ENCODE peak calls at places on chromosomes 11 and 22, in seven cellular contexts. One of them, this sample, is unnamed.
A peak's percentile ranks its signal among the peaks of the same experiment; 100 is the strongest.

GRCh38 chr11:17633279-17633986 is 85.9 kb upstream of the MYOD1 start:
- DNase-seq in heart right ventricle: no peak
- DNase-seq in body of pancreas: no peak
- DNase-seq in AG04450: no peak
- DNase-seq in HCT116: no peak
- DNase-seq in astrocyte of the cerebellum: no peak
- DNase-seq in SK-N-SH: peak; percentile 15
- DNase-seq in this sample: no peak

GRCh38 chr11:47714554-47715081 is 551 bp downstream of the AGBL2 start:
- DNase-seq in heart right ventricle: no peak
- DNase-seq in body of pancreas: no peak
- DNase-seq in AG04450: no peak
- DNase-seq in HCT116: no peak
- DNase-seq in astrocyte of the cerebellum: no peak
- DNase-seq in SK-N-SH: no peak
- DNase-seq in this sample: no peak

GRCh38 chr11:111373590-111373989 is 5.5 kb downstream of the POU2AF1 start:
- DNase-seq in heart right ventricle: no peak
- DNase-seq in body of pancreas: no peak
- DNase-seq in AG04450: no peak
- DNase-seq in HCT116: no peak
- DNase-seq in astrocyte of the cerebellum: no peak
- DNase-seq in SK-N-SH: no peak
- DNase-seq in this sample: no peak

GRCh38 chr11:59427068-59427382 is 812 bp upstream of the OR5A2 start:
- DNase-seq in heart right ventricle: no peak
- DNase-seq in body of pancreas: no peak
- DNase-seq in AG04450: no peak
- DNase-seq in HCT116: no peak
- DNase-seq in astrocyte of the cerebellum: no peak
- DNase-seq in SK-N-SH: no peak
- DNase-seq in this sample: no peak

GRCh38 chr11:65417702-65418430 is 4.7 kb upstream of the NEAT1 start:
- DNase-seq in heart right ventricle: peak; percentile 65
- DNase-seq in body of pancreas: peak; percentile 57
- DNase-seq in AG04450: no peak
- DNase-seq in HCT116: no peak
- DNase-seq in astrocyte of the cerebellum: no peak
- DNase-seq in SK-N-SH: peak; percentile 41
- DNase-seq in this sample: no peak

GRCh38 chr11:46160100-46160499 is 38.8 kb upstream of the PHF21A start:
- DNase-seq in heart right ventricle: no peak
- DNase-seq in body of pancreas: peak; percentile 2
- DNase-seq in AG04450: no peak
- DNase-seq in HCT116: no peak
- DNase-seq in astrocyte of the cerebellum: no peak
- DNase-seq in SK-N-SH: no peak
- DNase-seq in this sample: no peak

GRCh38 chr11:128532571-128533091 is 54.7 kb downstream of the ETS1 start:
- DNase-seq in heart right ventricle: no peak
- DNase-seq in body of pancreas: no peak
- DNase-seq in AG04450: no peak
- DNase-seq in HCT116: no peak
- DNase-seq in astrocyte of the cerebellum: no peak
- DNase-seq in SK-N-SH: no peak
- DNase-seq in this sample: no peak

GRCh38 chr11:75371930-75372876 is 20.7 kb upstream of the ARRB1 start:
- DNase-seq in heart right ventricle: no peak
- DNase-seq in body of pancreas: no peak
- DNase-seq in AG04450: no peak
- DNase-seq in HCT116: no peak
- DNase-seq in astrocyte of the cerebellum: no peak
- DNase-seq in SK-N-SH: no peak
- DNase-seq in this sample: no peak

GRCh38 chr11:86726118-86726748 is 53.8 kb upstream of the ME3 start:
- DNase-seq in heart right ventricle: no peak
- DNase-seq in body of pancreas: no peak
- DNase-seq in AG04450: no peak
- DNase-seq in HCT116: peak; percentile 61
- DNase-seq in astrocyte of the cerebellum: no peak
- DNase-seq in SK-N-SH: no peak
- DNase-seq in this sample: no peak

GRCh38 chr11:11531127-11531526 is 90.7 kb downstream of the GALNT18 start:
- DNase-seq in heart right ventricle: no peak
- DNase-seq in body of pancreas: no peak
- DNase-seq in AG04450: no peak
- DNase-seq in HCT116: no peak
- DNase-seq in astrocyte of the cerebellum: no peak
- DNase-seq in SK-N-SH: peak; percentile 32
- DNase-seq in this sample: no peak

GRCh38 chr22:33163815-33164214 is 105.6 kb upstream of the SYN3 start:
- DNase-seq in heart right ventricle: no peak
- DNase-seq in body of pancreas: no peak
- DNase-seq in AG04450: no peak
- DNase-seq in HCT116: no peak
- DNase-seq in astrocyte of the cerebellum: no peak
- DNase-seq in SK-N-SH: no peak
- DNase-seq in this sample: no peak

GRCh38 chr11:442611-443081 is 835 bp upstream of the ANO9 start:
- DNase-seq in heart right ventricle: no peak
- DNase-seq in body of pancreas: no peak
- DNase-seq in AG04450: no peak
- DNase-seq in HCT116: no peak
- DNase-seq in astrocyte of the cerebellum: no peak
- DNase-seq in SK-N-SH: peak; percentile 80
- DNase-seq in this sample: no peak

GRCh38 chr11:59263225-59263894 is 50.6 kb upstream of the MPEG1 start:
- DNase-seq in heart right ventricle: no peak
- DNase-seq in body of pancreas: peak; percentile 55
- DNase-seq in AG04450: no peak
- DNase-seq in HCT116: peak; percentile 7
- DNase-seq in astrocyte of the cerebellum: no peak
- DNase-seq in SK-N-SH: no peak
- DNase-seq in this sample: no peak

GRCh38 chr22:35209203-35209602 is 48.1 kb upstream of the HMGXB4 start:
- DNase-seq in heart right ventricle: no peak
- DNase-seq in body of pancreas: no peak
- DNase-seq in AG04450: no peak
- DNase-seq in HCT116: no peak
- DNase-seq in astrocyte of the cerebellum: no peak
- DNase-seq in SK-N-SH: no peak
- DNase-seq in this sample: no peak

GRCh38 chr11:128400382-128401203 is 186.8 kb downstream of the ETS1 start:
- DNase-seq in heart right ventricle: no peak
- DNase-seq in body of pancreas: no peak
- DNase-seq in AG04450: no peak
- DNase-seq in HCT116: no peak
- DNase-seq in astrocyte of the cerebellum: no peak
- DNase-seq in SK-N-SH: peak; percentile 44
- DNase-seq in this sample: peak; percentile 69

GRCh38 chr11:16881074-16881709 is 133.0 kb downstream of the PLEKHA7 start:
- DNase-seq in heart right ventricle: peak; percentile 58
- DNase-seq in body of pancreas: peak; percentile 79
- DNase-seq in AG04450: no peak
- DNase-seq in HCT116: no peak
- DNase-seq in astrocyte of the cerebellum: peak; percentile 55
- DNase-seq in SK-N-SH: no peak
- DNase-seq in this sample: no peak

DNA sequence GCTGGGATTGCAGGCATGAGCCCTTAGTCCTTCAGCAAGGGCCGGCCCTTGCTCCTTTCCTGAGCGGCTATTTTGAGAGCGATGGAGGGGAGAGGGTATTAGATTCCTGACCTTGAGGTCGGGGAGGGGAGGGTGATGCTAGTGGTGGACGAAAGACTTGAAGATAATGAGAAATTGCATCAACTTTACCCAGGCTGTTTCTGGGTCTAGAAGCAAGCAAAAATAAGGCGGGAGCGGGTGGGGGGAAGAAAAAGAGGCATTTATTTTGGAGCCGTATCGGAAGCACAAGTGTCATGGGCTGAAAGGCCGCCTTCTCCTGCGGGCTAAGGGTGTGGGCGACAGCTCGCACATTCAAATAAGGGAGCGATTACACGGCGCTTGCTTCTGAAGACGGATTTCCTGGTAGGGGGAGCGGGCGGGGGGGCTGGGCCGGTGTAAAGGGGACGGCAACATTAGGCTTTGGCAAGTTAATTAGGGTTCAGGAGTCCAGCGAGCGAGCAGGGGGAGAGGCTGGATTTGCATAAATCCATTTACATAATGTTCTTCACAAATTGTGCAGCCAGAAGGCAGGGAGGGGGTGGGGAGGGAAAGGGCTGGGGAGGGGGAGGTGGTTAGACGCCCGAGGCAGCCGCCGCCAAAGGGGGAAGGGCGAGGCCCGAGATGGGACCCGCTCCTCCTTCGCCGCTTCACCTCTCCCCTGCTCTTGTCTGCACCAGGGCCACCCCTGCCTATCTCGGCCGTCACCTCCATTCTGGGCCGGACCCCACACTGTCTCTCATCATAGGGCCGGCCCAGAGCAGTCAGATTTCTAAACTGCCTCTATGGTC is 245.9 kb downstream of the MIAT start:
- DNase-seq in heart right ventricle: no peak
- DNase-seq in body of pancreas: no peak
- DNase-seq in AG04450: no peak
- DNase-seq in HCT116: no peak
- DNase-seq in astrocyte of the cerebellum: no peak
- DNase-seq in SK-N-SH: no peak
- DNase-seq in this sample: no peak
- H3K4me3 ChIP-seq in heart right ventricle: no peak overlapping the region
- H3K4me3 ChIP-seq in body of pancreas: no peak overlapping the region
- H3K4me3 ChIP-seq in AG04450: no peak overlapping the region
- H3K4me3 ChIP-seq in HCT116: no peak overlapping the region
- H3K4me3 ChIP-seq in astrocyte of the cerebellum: no peak overlapping the region
- H3K4me3 ChIP-seq in SK-N-SH: no peak overlapping the region
- H3K4me3 ChIP-seq in this sample: no peak overlapping the region

GRCh38 chr11:34104680-34105078 is 750 bp upstream of the NAT10 start:
- DNase-seq in heart right ventricle: no peak
- DNase-seq in body of pancreas: no peak
- DNase-seq in AG04450: no peak
- DNase-seq in HCT116: no peak
- DNase-seq in astrocyte of the cerebellum: no peak
- DNase-seq in SK-N-SH: no peak
- DNase-seq in this sample: no peak
- TF ChIP-seq CTCF in heart right ventricle: no peak
- TF ChIP-seq CTCF in body of pancreas: no peak
- TF ChIP-seq CTCF in AG04450: no peak
- TF ChIP-seq CTCF in HCT116: no peak
- TF ChIP-seq CTCF in astrocyte of the cerebellum: no peak
- TF ChIP-seq CTCF in SK-N-SH: no peak
- TF ChIP-seq CTCF in this sample: no peak

DNA sequence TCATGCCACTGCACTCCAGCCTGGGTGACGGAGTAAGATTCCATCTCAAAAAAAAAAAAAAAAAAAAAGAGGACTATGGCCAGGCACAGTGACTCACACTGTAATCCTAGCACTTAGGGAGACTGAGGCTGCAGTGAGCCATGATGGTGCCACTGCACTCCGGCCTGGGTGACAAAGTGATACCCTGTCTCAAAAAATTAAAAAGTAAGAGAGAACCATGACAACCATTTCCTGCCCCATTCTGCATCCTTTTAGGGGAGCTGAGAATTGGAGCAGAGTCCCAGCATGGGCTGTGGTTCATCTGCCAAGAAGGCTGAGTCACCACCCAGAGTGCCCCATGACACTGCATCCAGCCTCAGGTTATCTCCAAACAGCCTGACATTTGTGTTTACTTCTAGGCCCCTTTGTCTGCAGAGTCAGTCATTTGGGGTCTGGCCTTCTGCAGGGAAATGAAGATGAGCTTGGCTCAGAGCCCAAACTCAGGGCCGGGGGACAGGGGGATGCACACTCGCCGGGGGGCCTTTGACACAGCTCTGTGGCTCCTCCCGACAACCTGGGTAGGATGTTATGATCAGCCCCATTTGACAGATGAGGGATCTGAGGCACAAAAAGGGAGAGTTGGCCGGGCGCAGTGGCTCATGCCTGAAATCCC is 4.7 kb downstream of the CSDC2 start:
- DNase-seq in heart right ventricle: no peak
- DNase-seq in body of pancreas: peak; percentile 35
- DNase-seq in AG04450: peak; percentile 56
- DNase-seq in HCT116: peak; percentile 61
- DNase-seq in astrocyte of the cerebellum: peak; percentile 75
- DNase-seq in SK-N-SH: no peak
- DNase-seq in this sample: no peak
- H3K4me3 ChIP-seq in heart right ventricle: no peak overlapping the region
- H3K4me3 ChIP-seq in body of pancreas: no peak overlapping the region
- H3K4me3 ChIP-seq in AG04450: no peak overlapping the region
- H3K4me3 ChIP-seq in HCT116: no peak overlapping the region
- H3K4me3 ChIP-seq in astrocyte of the cerebellum: no peak overlapping the region
- H3K4me3 ChIP-seq in SK-N-SH: no peak overlapping the region
- H3K4me3 ChIP-seq in this sample: no peak overlapping the region

GRCh38 chr22:50245214-50246072 is 620 bp upstream of the TUBGCP6 start:
- DNase-seq in heart right ventricle: no peak
- DNase-seq in body of pancreas: no peak
- DNase-seq in AG04450: no peak
- DNase-seq in HCT116: no peak
- DNase-seq in astrocyte of the cerebellum: no peak
- DNase-seq in SK-N-SH: peak; percentile 86
- DNase-seq in this sample: no peak

GRCh38 chr22:50242406-50242949 is 2.3 kb downstream of the TUBGCP6 start:
- DNase-seq in heart right ventricle: no peak
- DNase-seq in body of pancreas: no peak
- DNase-seq in AG04450: no peak
- DNase-seq in HCT116: no peak
- DNase-seq in astrocyte of the cerebellum: no peak
- DNase-seq in SK-N-SH: no peak
- DNase-seq in this sample: no peak

GRCh38 chr22:50246242-50247175 is 1.7 kb upstream of the TUBGCP6 start:
- DNase-seq in heart right ventricle: no peak
- DNase-seq in body of pancreas: no peak
- DNase-seq in AG04450: no peak
- DNase-seq in HCT116: no peak
- DNase-seq in astrocyte of the cerebellum: no peak
- DNase-seq in SK-N-SH: no peak
- DNase-seq in this sample: no peak

GRCh38 chr22:50243704-50244419 is 961 bp downstream of the TUBGCP6 start:
- DNase-seq in heart right ventricle: no peak
- DNase-seq in body of pancreas: no peak
- DNase-seq in AG04450: no peak
- DNase-seq in HCT116: no peak
- DNase-seq in astrocyte of the cerebellum: no peak
- DNase-seq in SK-N-SH: no peak
- DNase-seq in this sample: no peak

DNA sequence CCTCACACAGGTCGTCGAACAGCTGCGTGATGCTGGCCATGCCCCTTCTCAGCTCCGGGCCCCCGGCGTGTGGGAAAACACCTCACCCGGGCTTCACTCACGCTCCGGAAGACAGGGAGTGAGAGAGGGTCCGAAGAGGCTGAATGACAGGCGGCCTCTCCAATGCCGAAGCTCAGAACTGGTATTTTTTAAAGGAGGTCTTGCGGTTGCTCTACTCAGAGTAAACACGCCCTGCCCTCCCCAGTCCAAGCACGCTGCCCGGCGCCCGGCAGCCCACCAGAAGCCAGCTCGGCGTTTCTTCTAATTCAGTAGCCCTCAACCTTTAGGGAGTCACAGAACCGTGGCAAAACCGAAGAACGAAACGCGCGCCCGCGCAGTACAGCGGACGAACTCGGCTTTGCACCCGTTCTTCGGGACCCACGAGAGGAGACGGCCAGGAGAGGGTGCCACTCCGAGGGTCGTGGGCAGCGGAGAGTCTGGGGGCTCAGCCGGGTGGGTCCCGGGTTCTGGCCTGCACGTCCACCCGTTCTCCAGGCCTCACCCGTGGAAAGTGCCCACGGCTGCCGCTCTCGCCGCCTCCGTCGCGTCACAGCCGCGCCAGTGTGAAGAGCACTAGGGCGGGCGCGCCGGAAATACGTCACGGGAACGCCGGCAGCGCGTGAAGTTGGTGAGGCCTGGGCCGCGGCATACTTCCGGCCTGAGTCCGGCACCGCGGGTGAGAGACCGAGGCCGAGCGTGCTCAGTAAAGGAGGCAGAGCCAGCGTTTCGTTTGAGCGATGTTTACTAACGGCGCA is at the start of gene TUBGCP6:
- DNase-seq in heart right ventricle: peak; percentile 95
- DNase-seq in body of pancreas: peak; percentile 96
- DNase-seq in AG04450: peak; percentile 59
- DNase-seq in HCT116: peak; percentile 83
- DNase-seq in astrocyte of the cerebellum: peak; percentile 76
- DNase-seq in SK-N-SH: peak; percentile 94
- DNase-seq in this sample: peak; percentile 38
- TF ChIP-seq CTCF in heart right ventricle: no peak
- TF ChIP-seq CTCF in body of pancreas: peak; percentile 57
- TF ChIP-seq CTCF in AG04450: peak; percentile 25
- TF ChIP-seq CTCF in HCT116: no peak
- TF ChIP-seq CTCF in astrocyte of the cerebellum: peak; percentile 24
- TF ChIP-seq CTCF in SK-N-SH: peak; percentile 27
- TF ChIP-seq CTCF in this sample: peak; percentile 31

This sample was measured in AG09309.